ENCODE peak calls at places on chromosomes 11 and 22, in eight cellular contexts. I, T, Y, O, R, M, S and L are unnamed samples.

GRCh38 chr11:102709211-102709980 is 3.8 kb upstream of the MMP27 start:
- DNase-seq in I (no peak), T (no peak), Y (no peak), O (no peak), R (no peak), M (no peak), S (peak; percentile 22), L (no peak)

GRCh38 chr11:225734-226453 is 10.2 kb downstream of the SIRT3 start:
- DNase-seq in I (no peak), T (no peak), Y (no peak), O (no peak), R (no peak), M (no peak), S (no peak), L (no peak)

GRCh38 chr11:7540830-7541555 is 27.2 kb downstream of the PPFIBP2 start:
- DNase-seq in I (no peak), T (no peak), Y (no peak), O (no peak), R (no peak), M (no peak), S (no peak), L (no peak)

GRCh38 chr22:38106814-38107578 is 3.5 kb downstream of the BAIAP2L2 start:
- DNase-seq in I (no peak), T (no peak), Y (no peak), O (no peak), R (no peak), M (no peak), S (no peak), L (no peak)

GRCh38 chr11:72425053-72425980 is 9.0 kb downstream of the CLPB start:
- DNase-seq in I (no peak), T (no peak), Y (no peak), O (no peak), R (no peak), M (no peak), S (peak; percentile 20), L (no peak)

GRCh38 chr11:1759151-1759850 is 4.4 kb downstream of the CTSD start:
- DNase-seq in I (peak; percentile 2), T (no peak), Y (no peak), O (no peak), R (no peak), M (no peak), S (no peak), L (no peak)

GRCh38 chr11:46625406-46625805 is 8.1 kb downstream of the ATG13 start:
- DNase-seq in I (no peak), T (no peak), Y (no peak), O (no peak), R (no peak), M (no peak), S (no peak), L (no peak)

GRCh38 chr11:73391665-73392064 is 15.5 kb downstream of the RELT start:
- DNase-seq in I (no peak), T (no peak), Y (no peak), O (no peak), R (no peak), M (no peak), S (no peak), L (no peak)